ENCODE peak calls at places on chromosomes 3 and 15, in eight cellular contexts. D, H, S, C, Z, R, F and L are unnamed samples.

GRCh38 chr15:44308415-44308814 is 19.9 kb downstream of the GOLM2 start:
- DNase-seq in R (no peak), S (no peak), C (no peak), F (no peak), Z (no peak), H (no peak), D (no peak), L (no peak)

GRCh38 chr3:182046365-182046764 is 334.6 kb downstream of the SOX2 start:
- DNase-seq in D (no peak), H (no peak), Z (no peak), S (no peak), R (peak; percentile 51), F (no peak), C (no peak), L (no peak)

GRCh38 chr3:46946416-46946815 is 30.1 kb downstream of the CCDC12 start:
- DNase-seq in F (no peak), R (peak; percentile 92), H (peak; percentile 77), S (no peak), Z (no peak), D (no peak), C (no peak), L (peak; percentile 6)

GRCh38 chr3:63862804-63863149 is 828 bp downstream of the THOC7 start:
- DNase-seq in R (peak; percentile 31), Z (no peak), D (no peak), F (no peak), C (no peak), H (no peak), S (no peak), L (no peak)

GRCh38 chr3:165389064-165389463 is 192.9 kb upstream of the SLITRK3 start:
- DNase-seq in Z (no peak), D (no peak), H (no peak), F (no peak), C (no peak), R (no peak), S (no peak), L (no peak)

GRCh38 chr3:57530071-57530608 is 14.0 kb downstream of the DNAH12 start:
- DNase-seq in D (no peak), C (peak; percentile 19), H (no peak), S (no peak), R (no peak), F (no peak), Z (no peak), L (peak; percentile 59)

GRCh38 chr3:32140943-32141342 is 34.5 kb downstream of the GPD1L start:
- DNase-seq in D (no peak), F (no peak), S (no peak), R (no peak), Z (no peak), C (peak; percentile 20), H (no peak), L (no peak)

GRCh38 chr3:140630866-140631265 is 47.0 kb upstream of the TRIM42 start:
- DNase-seq in H (no peak), F (no peak), D (no peak), C (peak; percentile 67), S (no peak), R (peak; percentile 18), Z (no peak), L (no peak)

GRCh38 chr15:40343512-40343911 is 2.8 kb upstream of the CCDC9B start:
- DNase-seq in S (no peak), Z (no peak), F (no peak), R (peak; percentile 89), C (peak; percentile 97), H (no peak), D (no peak), L (peak; percentile 97)

GRCh38 chr3:190192807-190193206 is 72.1 kb upstream of the P3H2 start:
- DNase-seq in H (no peak), S (no peak), R (no peak), F (no peak), C (peak; percentile 22), D (no peak), Z (no peak), L (peak; percentile 38)

GRCh38 chr15:68313501-68314390 is 36.2 kb downstream of the FEM1B start:
- DNase-seq in F (no peak), C (no peak), H (peak; percentile 19), S (peak; percentile 38), Z (no peak), R (no peak), D (no peak), L (no peak)

GRCh38 chr3:6697285-6697684 is 163.6 kb upstream of the GRM7 start:
- DNase-seq in D (no peak), F (no peak), Z (no peak), S (no peak), C (no peak), R (no peak), H (no peak), L (no peak)

GRCh38 chr15:90402230-90402629 is 14.2 kb downstream of the IQGAP1 start:
- DNase-seq in R (peak; percentile 86), F (no peak), S (no peak), D (no peak), C (peak; percentile 91), H (no peak), Z (peak; percentile 54), L (peak; percentile 92)

GRCh38 chr3:149603126-149604074 is 54.4 kb downstream of the WWTR1 start:
- DNase-seq in R (peak; percentile 61), F (no peak), S (no peak), Z (no peak), D (no peak), H (no peak), C (peak; percentile 90), L (no peak)

GRCh38 chr15:68814596-68814995 is 6.1 kb downstream of the ANP32A start:
- DNase-seq in H (no peak), D (no peak), R (no peak), S (no peak), Z (no peak), C (no peak), F (no peak), L (no peak)

GRCh38 chr3:154971771-154972326 is 108.3 kb upstream of the MME start:
- DNase-seq in R (peak; percentile 88), C (peak; percentile 56), H (no peak), S (no peak), D (no peak), F (no peak), Z (no peak), L (peak; percentile 64)

GRCh38 chr3:78951546-78951945 is 816.3 kb downstream of the ROBO1 start:
- DNase-seq in C (peak; percentile 23), S (no peak), R (no peak), D (no peak), Z (no peak), H (no peak), F (no peak), L (no peak)

GRCh38 chr3:71172951-71173350 is 410.6 kb downstream of the FOXP1 start:
- DNase-seq in Z (no peak), F (no peak), C (peak; percentile 59), H (no peak), R (no peak), S (no peak), D (no peak), L (no peak)

GRCh38 chr3:18422972-18423371 is 2.2 kb downstream of the SATB1 start:
- DNase-seq in C (peak; percentile 18), H (no peak), R (no peak), S (no peak), D (no peak), F (no peak), Z (no peak), L (no peak)

GRCh38 chr3:72745146-72745976 is 102.9 kb downstream of the SHQ1 start:
- DNase-seq in D (no peak), F (peak; percentile 36), H (peak; percentile 61), C (peak; percentile 76), S (no peak), R (peak; percentile 21), Z (no peak), L (peak; percentile 72)

GRCh38 chr3:56323986-56324420 is 144.3 kb downstream of the ERC2 start:
- DNase-seq in C (peak; percentile 88), F (peak; percentile 23), H (no peak), S (no peak), R (peak; percentile 45), D (peak; percentile 23), Z (no peak), L (peak; percentile 43)
- H3K4me1 ChIP-seq in C (no peaks in the 10 kb centered on the region), F (no peaks in the 10 kb centered on the region), H (no peaks in the 10 kb centered on the region), S (no peaks in the 10 kb centered on the region), R (no peaks in the 10 kb centered on the region), D (peaks cover 60% of the 10 kb centered on the region), Z (no peaks in the 10 kb centered on the region), L (no peaks in the 10 kb centered on the region)

GRCh38 chr3:172051310-172051956 is 12.1 kb downstream of the FNDC3B start:
- DNase-seq in R (no peak), C (no peak), D (no peak), F (no peak), H (no peak), Z (no peak), S (no peak), L (no peak)
- H3K4me1 ChIP-seq in R (peaks cover 24% of the 10 kb centered on the region), C (peaks cover 5% of the 10 kb centered on the region), D (peaks cover 8% of the 10 kb centered on the region), F (peaks cover 12% of the 10 kb centered on the region), H (no peaks in the 10 kb centered on the region), Z (no peaks in the 10 kb centered on the region), S (peaks cover 37% of the 10 kb centered on the region), L (peaks cover 5% of the 10 kb centered on the region)

DNA sequence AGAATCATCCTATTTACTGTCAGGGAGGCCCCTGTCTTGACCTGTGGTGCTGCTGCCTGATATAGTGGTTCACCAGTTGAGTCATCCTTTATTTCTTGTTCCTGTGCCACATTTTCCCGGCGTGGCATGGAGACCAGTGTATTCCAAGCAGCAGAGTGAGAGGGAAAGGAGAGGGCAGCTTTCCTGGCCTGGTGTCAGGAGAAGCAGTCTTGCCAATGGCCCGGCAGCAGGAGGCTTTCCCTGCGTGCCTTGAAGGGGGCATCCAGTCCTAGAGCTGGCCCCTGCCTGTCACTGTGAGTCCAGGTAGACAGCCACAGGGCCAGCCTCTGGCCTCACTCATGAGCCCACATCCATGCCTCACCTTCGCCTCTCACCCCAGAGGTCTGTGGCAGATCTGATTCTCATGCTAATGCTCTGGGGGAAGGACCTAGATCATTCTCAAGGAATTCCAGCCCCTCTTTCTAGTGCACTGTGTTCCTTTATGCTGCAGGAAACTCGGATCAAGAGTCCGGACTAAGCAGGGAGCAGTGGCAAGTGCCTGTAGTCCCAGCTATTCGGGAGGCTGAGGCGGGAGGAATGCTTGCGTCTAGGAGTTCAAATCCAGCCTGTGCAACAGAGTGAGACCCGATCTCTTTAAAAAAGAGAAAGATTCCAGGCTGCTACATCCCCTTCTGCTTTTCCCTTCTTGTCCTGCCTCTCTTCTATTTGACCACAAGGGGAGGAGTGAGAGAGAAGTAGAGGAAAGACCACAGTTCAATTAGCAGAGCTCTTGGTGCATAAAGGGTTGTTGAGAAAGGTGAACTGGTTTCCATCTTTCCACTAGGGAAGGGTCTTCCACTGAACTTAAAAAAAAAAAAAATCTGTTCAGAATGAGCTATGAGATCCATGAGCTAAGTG is 66.8 kb upstream of the HACD2 start:
- DNase-seq in R (no peak), D (no peak), S (no peak), F (no peak), C (no peak), Z (no peak), H (no peak), L (no peak)
- H3K4me1 ChIP-seq in R (no peaks in the 10 kb centered on the region), D (no peaks in the 10 kb centered on the region), S (peaks cover 41% of the 10 kb centered on the region), F (no peaks in the 10 kb centered on the region), C (peaks cover 17% of the 10 kb centered on the region), Z (no peaks in the 10 kb centered on the region), H (no peaks in the 10 kb centered on the region), L (no peaks in the 10 kb centered on the region)

GRCh38 chr15:63077952-63078351 is 35.4 kb downstream of the TPM1 start:
- DNase-seq in Z (no peak), D (no peak), H (no peak), F (no peak), R (no peak), S (no peak), C (no peak), L (no peak)
- H3K4me1 ChIP-seq in Z (peaks cover 16% of the 10 kb centered on the region), D (peaks cover 24% of the 10 kb centered on the region), H (no peaks in the 10 kb centered on the region), F (peaks cover 14% of the 10 kb centered on the region), R (peaks cover 10% of the 10 kb centered on the region), S (peaks cover 10% of the 10 kb centered on the region), C (peaks cover 6% of the 10 kb centered on the region), L (peaks cover 12% of the 10 kb centered on the region)